ENCODE peak calls at places on chromosomes 2 and 18, in five cellular contexts. J, P, Y, L and Q are unnamed samples.

GRCh38 chr18:67117804-67118203 is 398.7 kb downstream of the DSEL start:
- DNase-seq in J (no peak), P (no peak), Y (peak), L (no peak), Q (no peak)

GRCh38 chr2:113770929-113771328 is 14.5 kb upstream of the SLC35F5 start:
- DNase-seq in J (peak), P (no peak), Y (no peak), L (no peak), Q (no peak)

GRCh38 chr2:211822686-211823335 is 715.8 kb downstream of the ERBB4 start:
- DNase-seq in J (no peak), P (no peak), Y (no peak), L (no peak), Q (no peak)

GRCh38 chr18:7429831-7430230 is 137.3 kb upstream of the PTPRM start:
- DNase-seq in J (no peak), P (no peak), Y (no peak), L (no peak), Q (no peak)

GRCh38 chr2:234158812-234159211 is 108.3 kb downstream of the SPP2 start:
- DNase-seq in J (no peak), P (peak), Y (no peak), L (no peak), Q (no peak)

GRCh38 chr2:99697811-99698568 is 208.2 kb upstream of the REV1 start:
- DNase-seq in J (no peak), P (peak), Y (peak), L (no peak), Q (no peak)

GRCh38 chr2:113980946-113981345 is 91.1 kb downstream of the ACTR3 start:
- DNase-seq in J (no peak), P (peak), Y (peak), L (no peak), Q (no peak)

GRCh38 chr2:3314626-3315025 is 63.0 kb downstream of the EIPR1 start:
- DNase-seq in J (no peak), P (no peak), Y (no peak), L (no peak), Q (no peak)

GRCh38 chr18:60446821-60447220 is 74.2 kb upstream of the MC4R start:
- DNase-seq in J (peak), P (no peak), Y (no peak), L (no peak), Q (no peak)

GRCh38 chr2:241947876-241948275 is 78.3 kb downstream of the RTP5 start:
- DNase-seq in J (no peak), P (no peak), Y (no peak), L (no peak), Q (no peak)

GRCh38 chr2:9473985-9474360 is 378 bp upstream of the IAH1 start:
- DNase-seq in J (no peak), P (no peak), Y (no peak), L (no peak), Q (no peak)

GRCh38 chr2:215436705-215437570 is 1.1 kb upstream of the FN1 start:
- DNase-seq in J (peak), P (no peak), Y (peak), L (no peak), Q (no peak)

GRCh38 chr18:35182151-35182550 is 58.7 kb upstream of the ZNF397 start:
- DNase-seq in J (no peak), P (no peak), Y (no peak), L (no peak), Q (no peak)

GRCh38 chr2:165273176-165273575 is 34.0 kb downstream of the SCN2A start:
- DNase-seq in J (no peak), P (no peak), Y (no peak), L (no peak), Q (no peak)

GRCh38 chr2:129728251-129728972 is 251.1 kb upstream of the RAB6C start:
- DNase-seq in J (no peak), P (no peak), Y (no peak), L (no peak), Q (no peak)

GRCh38 chr2:36574560-36574959 is 23.4 kb downstream of the FEZ2 start:
- DNase-seq in J (no peak), P (no peak), Y (no peak), L (no peak), Q (no peak)

GRCh38 chr18:55587341-55588000 is 521 bp downstream of the TCF4 start:
- DNase-seq in J (peak), P (peak), Y (peak), L (no peak), Q (no peak)

GRCh38 chr18:59547691-59548182 is 149.5 kb downstream of the CCBE1 start:
- DNase-seq in J (peak), P (peak), Y (no peak), L (no peak), Q (no peak)

GRCh38 chr2:240624011-240624949 is 1.0 kb upstream of the GPR35 start:
- DNase-seq in J (no peak), P (no peak), Y (no peak), L (no peak), Q (no peak)

GRCh38 chr2:219010162-219010756 is 17.0 kb upstream of the CRYBA2 start:
- DNase-seq in J (peak), P (no peak), Y (no peak), L (no peak), Q (no peak)

GRCh38 chr2:9207641-9208301 is 1.2 kb downstream of the ASAP2 start:
- DNase-seq in J (peak), P (no peak), Y (peak), L (no peak), Q (no peak)

GRCh38 chr2:175126661-175127060 is 41.3 kb downstream of the ATF2 start:
- DNase-seq in J (no peak), P (no peak), Y (no peak), L (no peak), Q (no peak)

GRCh38 chr2:127407661-127408003 is 10.6 kb upstream of the PROC start:
- DNase-seq in J (no peak), P (no peak), Y (no peak), L (no peak), Q (no peak)

GRCh38 chr18:2882201-2882600 is 35.4 kb downstream of the EMILIN2 start:
- DNase-seq in J (no peak), P (no peak), Y (no peak), L (no peak), Q (no peak)

GRCh38 chr2:60105868-60106267 is 447.6 kb downstream of the BCL11A start:
- DNase-seq in J (no peak), P (no peak), Y (no peak), L (no peak), Q (no peak)

GRCh38 chr2:177029501-177029900 is 183.1 kb upstream of the HNRNPA3 start:
- DNase-seq in J (peak), P (no peak), Y (no peak), L (no peak), Q (no peak)

GRCh38 chr2:192957425-192957824 is 762.7 kb upstream of the TMEFF2 start:
- DNase-seq in J (no peak), P (no peak), Y (no peak), L (no peak), Q (no peak)

GRCh38 chr2:9897331-9897737 is 54.1 kb downstream of the TAF1B start:
- DNase-seq in J (no peak), P (peak), Y (peak), L (no peak), Q (peak)

GRCh38 chr18:59270689-59271257 is 2.5 kb downstream of the RAX start:
- DNase-seq in J (no peak), P (no peak), Y (no peak), L (no peak), Q (no peak)

GRCh38 chr2:212998629-212999359 is 152.6 kb downstream of the IKZF2 start:
- DNase-seq in J (no peak), P (peak), Y (no peak), L (no peak), Q (no peak)

GRCh38 chr18:76209597-76209996 is 285.4 kb downstream of the ZNF516 start:
- DNase-seq in J (no peak), P (peak), Y (no peak), L (no peak), Q (no peak)

GRCh38 chr2:207311316-207312005 is 145.7 kb upstream of the KLF7 start:
- DNase-seq in J (no peak), P (peak), Y (peak), L (no peak), Q (no peak)

GRCh38 chr2:208384637-208385036 is 22.0 kb upstream of the PTH2R start:
- DNase-seq in J (no peak), P (no peak), Y (no peak), L (no peak), Q (no peak)

GRCh38 chr2:8754056-8754790 is 72.4 kb downstream of the ID2 start:
- DNase-seq in J (no peak), P (peak), Y (no peak), L (no peak), Q (no peak)

GRCh38 chr18:8745355-8746014 is 40.1 kb downstream of the MTCL1 start:
- DNase-seq in J (no peak), P (peak), Y (no peak), L (no peak), Q (no peak)

GRCh38 chr2:63056309-63057065 is 5.9 kb downstream of the OTX1 start:
- DNase-seq in J (peak), P (no peak), Y (peak), L (no peak), Q (peak)

GRCh38 chr2:73112913-73113633 is at the start of gene RAB11FIP5:
- DNase-seq in J (peak), P (peak), Y (peak), L (no peak), Q (peak)
- H2BK120ac ChIP-seq in J (no peak), P (peak), Y (peak), L (no peak), Q (no peak)

DNA sequence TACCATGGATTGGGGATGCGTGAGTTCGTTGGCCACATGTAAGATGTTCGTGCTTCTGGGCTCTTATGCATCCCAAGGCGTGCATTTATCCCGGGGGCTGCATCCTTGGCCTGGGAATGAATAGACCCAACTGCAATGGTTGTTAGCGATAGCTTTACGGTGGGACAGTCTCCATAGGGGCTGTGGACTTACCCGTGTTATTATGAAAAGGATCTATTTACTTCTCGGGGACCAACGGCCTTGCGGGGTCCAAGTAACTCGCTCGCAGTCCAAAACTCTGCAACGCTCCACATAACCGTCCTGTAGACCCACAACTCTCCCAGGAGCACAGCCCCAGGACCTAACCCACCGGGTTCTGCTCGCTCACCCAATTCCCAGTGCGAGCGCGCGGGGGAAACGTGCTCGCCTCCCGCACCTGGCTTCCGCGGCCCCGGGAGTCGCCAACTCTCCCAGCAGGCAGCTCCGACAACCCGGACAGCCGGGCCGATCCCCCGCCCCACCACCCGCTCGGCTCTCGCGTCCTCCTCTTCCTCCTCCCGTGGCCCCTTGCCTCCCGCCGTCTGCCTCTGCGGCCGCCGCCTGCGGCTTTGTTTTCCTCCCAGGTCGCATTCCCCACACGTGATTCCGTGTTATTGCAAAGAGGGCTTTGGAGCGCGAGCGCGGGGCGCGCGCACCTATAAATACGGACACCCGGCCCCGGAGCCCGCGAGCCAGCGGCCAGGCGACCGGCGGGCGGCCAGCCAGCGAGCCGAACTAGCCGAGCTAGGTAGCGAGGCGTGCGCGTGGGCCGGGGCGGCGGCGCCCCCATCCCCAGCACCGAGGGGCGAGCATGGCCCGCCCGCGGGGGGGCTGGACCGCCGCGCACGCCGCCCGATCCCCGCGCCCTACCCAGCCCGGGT is at the start of gene CABLES1:
- DNase-seq in J (peak), P (peak), Y (peak), L (no peak), Q (peak)
- H4K91ac ChIP-seq in J (no peak), P (peak), Y (peak), L (peak), Q (no peak)

GRCh38 chr2:200865736-200865995 is 1.2 kb upstream of the CLK1 start:
- DNase-seq in J (no peak), P (no peak), Y (no peak), L (no peak), Q (no peak)

GRCh38 chr2:200862532-200863000 is 1.9 kb downstream of the CLK1 start:
- DNase-seq in J (no peak), P (peak), Y (peak), L (no peak), Q (no peak)

GRCh38 chr2:200864206-200864976 is at the start of gene CLK1:
- DNase-seq in J (peak), P (peak), Y (peak), L (no peak), Q (peak)

GRCh38 chr2:200861617-200862016 is 2.8 kb downstream of the CLK1 start:
- DNase-seq in J (no peak), P (no peak), Y (no peak), L (no peak), Q (no peak)

GRCh38 chr2:200863655-200864205 is 728 bp downstream of the CLK1 start:
- DNase-seq in J (no peak), P (no peak), Y (no peak), L (no peak), Q (no peak)
- H2AK5ac ChIP-seq in J (peak), P (peak), Y (peak), L (peak), Q (no peak)

DNA sequence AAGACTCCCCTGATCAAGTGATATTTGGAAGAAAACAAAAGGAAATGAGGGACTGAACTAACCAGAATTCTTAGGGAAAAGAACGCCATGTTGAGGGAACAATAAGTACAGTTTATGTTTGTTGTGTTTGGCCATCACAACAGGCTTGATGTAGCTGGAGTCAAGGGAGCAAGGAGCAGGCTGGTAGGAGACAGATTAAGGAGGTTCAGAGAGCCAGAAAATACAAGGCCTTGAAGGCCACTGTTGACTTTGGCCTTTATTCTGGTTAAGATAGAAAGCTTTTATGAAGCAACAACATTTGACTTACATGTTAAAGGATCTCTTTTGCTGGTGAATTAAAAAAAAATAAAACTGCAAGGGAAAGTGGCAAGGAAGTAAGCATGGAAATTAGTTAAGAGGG is 754.1 kb upstream of the SLC8A1 start:
- DNase-seq in J (no peak), P (no peak), Y (no peak), L (no peak), Q (no peak)
- H2BK120ac ChIP-seq in J (no peak), P (no peak), Y (no peak), L (no peak), Q (no peak)

DNA sequence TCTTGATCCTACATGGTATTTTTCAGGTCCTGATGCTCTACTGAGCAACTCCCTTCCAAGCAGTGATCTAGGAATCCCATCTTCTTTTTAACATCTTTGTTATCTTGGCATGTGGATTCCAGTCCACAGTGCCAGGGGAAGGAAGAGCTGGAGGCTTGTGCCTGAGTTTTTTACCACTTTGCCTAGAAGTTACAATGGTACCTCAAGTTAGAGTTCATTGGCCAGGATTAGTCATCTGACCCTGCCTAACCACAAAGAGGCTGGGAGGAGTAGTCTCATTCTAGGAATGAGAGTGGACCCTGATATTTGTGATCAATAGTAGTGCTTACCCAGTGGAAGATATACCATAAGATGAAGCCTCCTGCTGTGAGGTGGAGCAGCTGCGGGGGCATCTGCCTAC is 109.3 kb downstream of the ADCYAP1 start:
- DNase-seq in J (no peak), P (no peak), Y (no peak), L (no peak), Q (no peak)
- H4K91ac ChIP-seq in J (no peak), P (no peak), Y (no peak), L (peak), Q (no peak)